ENCODE peak calls at places on chromosomes 7 and 10, in eight cellular contexts. K, L, A, N, H, V, Y and E are unnamed samples.

GRCh38 chr7:137968890-137969289 is 33.0 kb downstream of the CREB3L2 start:
- DNase-seq in A (no peak), L (no peak), Y (no peak), V (no peak), K (no peak), H (no peak), N (no peak), E (no peak)

GRCh38 chr10:119680050-119680449 is 28.9 kb downstream of the BAG3 start:
- DNase-seq in L (peak), H (no peak), A (peak), Y (no peak), V (no peak), K (no peak), N (no peak), E (peak)

GRCh38 chr7:3922175-3922635 is 621.2 kb downstream of the SDK1 start:
- DNase-seq in H (no peak), Y (no peak), V (no peak), K (peak), L (peak), A (peak), N (peak), E (peak)

GRCh38 chr7:50221028-50221427 is 83.5 kb upstream of the IKZF1 start:
- DNase-seq in A (no peak), H (no peak), Y (no peak), L (no peak), N (no peak), V (no peak), K (no peak), E (no peak)

GRCh38 chr10:80202934-80203834 is 2.2 kb downstream of the ANXA11 start:
- DNase-seq in L (peak), K (peak), A (peak), Y (peak), N (peak), V (peak), H (peak), E (peak)

GRCh38 chr7:9890092-9890491 is 1083.6 kb upstream of the PHF14 start:
- DNase-seq in Y (no peak), V (no peak), N (no peak), K (no peak), L (peak), H (no peak), A (no peak), E (no peak)

GRCh38 chr7:121873795-121874194 is 834 bp downstream of the PTPRZ1 start:
- DNase-seq in H (no peak), N (no peak), K (no peak), L (no peak), Y (no peak), A (no peak), V (no peak), E (no peak)

GRCh38 chr10:77926566-77927342 is at the start of gene DLG5:
- DNase-seq in N (peak), V (peak), Y (no peak), A (peak), K (peak), H (peak), L (peak), E (peak)

GRCh38 chr10:5527332-5528200 is 2.8 kb downstream of the CALML3 start:
- DNase-seq in H (no peak), L (no peak), V (no peak), Y (no peak), K (no peak), A (no peak), N (no peak), E (peak)

GRCh38 chr10:109956454-109957091 is 33.3 kb upstream of the XPNPEP1 start:
- DNase-seq in K (no peak), N (no peak), L (peak), V (no peak), Y (no peak), H (peak), A (peak), E (no peak)

GRCh38 chr10:124152781-124153600 is 59.6 kb upstream of the CHST15 start:
- DNase-seq in L (peak), N (peak), A (peak), H (peak), Y (peak), V (peak), K (peak), E (peak)

GRCh38 chr10:52879181-52879607 is 106.6 kb upstream of the MBL2 start:
- DNase-seq in Y (no peak), L (no peak), H (no peak), A (no peak), V (no peak), K (no peak), N (no peak), E (no peak)

GRCh38 chr10:109898666-109899577 is 24.4 kb downstream of the XPNPEP1 start:
- DNase-seq in N (peak), H (no peak), L (no peak), A (no peak), Y (no peak), V (no peak), K (peak), E (peak)

GRCh38 chr7:80439894-80440811 is 71.7 kb downstream of the GNAT3 start:
- DNase-seq in Y (no peak), N (no peak), V (no peak), K (no peak), A (peak), H (no peak), L (no peak), E (no peak)

GRCh38 chr7:34752929-34753328 is 94.9 kb downstream of the NPSR1 start:
- DNase-seq in H (no peak), N (no peak), Y (no peak), L (no peak), K (no peak), V (no peak), A (no peak), E (no peak)

GRCh38 chr7:100122067-100122466 is 2.6 kb downstream of the CNPY4 start:
- DNase-seq in H (no peak), L (no peak), A (no peak), Y (no peak), N (no peak), V (no peak), K (no peak), E (no peak)

GRCh38 chr7:116495737-116496136 is 3.8 kb upstream of the CAV2 start:
- DNase-seq in N (no peak), Y (no peak), V (no peak), K (no peak), H (no peak), L (peak), A (peak), E (no peak)

GRCh38 chr10:13327516-13327915 is 20.6 kb downstream of the SEPHS1 start:
- DNase-seq in N (no peak), H (no peak), A (no peak), L (no peak), V (no peak), K (peak), Y (no peak), E (no peak)

GRCh38 chr7:3673524-3673923 is 372.5 kb downstream of the SDK1 start:
- DNase-seq in H (peak), K (no peak), V (no peak), N (peak), L (peak), A (peak), Y (peak), E (no peak)

GRCh38 chr10:110226555-110226925 is 19.1 kb downstream of the MXI1 start:
- DNase-seq in L (peak), N (peak), K (peak), Y (peak), V (peak), A (peak), H (peak), E (peak)

GRCh38 chr7:100674441-100675407 is 1.2 kb downstream of the GNB2 start:
- DNase-seq in L (no peak), H (peak), N (peak), K (peak), Y (no peak), A (peak), V (no peak), E (peak)